ENCODE peak calls at places on chromosomes 5 and 9, in six cellular contexts. H is ACHN, Z is psoas muscle, Q is NCI-H774, E is GM19239, O is foreskin melanocyte. M is an unnamed sample.

GRCh38 chr9:111637421-111637950 is 6.4 kb downstream of the DNAJC25 start:
- DNase-seq in H (no peak), O (no peak), E (no peak), Z (no peak), Q (no peak), M (no peak)

GRCh38 chr5:31537856-31538255 is 5.8 kb downstream of the C5orf22 start:
- DNase-seq in Z (no peak), E (no peak), Q (no peak), H (no peak), O (peak), M (no peak)

GRCh38 chr9:4849364-4849763 is 56.6 kb downstream of the RCL1 start:
- DNase-seq in Q (peak), H (no peak), Z (no peak), E (no peak), O (no peak), M (no peak)

GRCh38 chr5:137599479-137599878 is 100.4 kb upstream of the SPOCK1 start:
- DNase-seq in E (no peak), O (no peak), Z (no peak), H (no peak), Q (no peak), M (no peak)

GRCh38 chr9:136762915-136763648 is 1.2 kb downstream of the LCN15 start:
- DNase-seq in E (no peak), H (no peak), O (no peak), Z (no peak), Q (no peak), M (peak)

GRCh38 chr5:59525957-59526356 is 367.6 kb downstream of the PDE4D start:
- DNase-seq in Q (no peak), H (no peak), Z (no peak), O (no peak), E (no peak), M (no peak)

GRCh38 chr5:175107865-175108264 is 336.1 kb downstream of the DRD1 start:
- DNase-seq in Q (no peak), E (no peak), Z (no peak), O (no peak), H (no peak), M (no peak)

GRCh38 chr5:1647580-1647979 is 123.8 kb upstream of the LPCAT1 start:
- DNase-seq in H (no peak), Q (no peak), O (no peak), Z (no peak), E (no peak), M (peak)

GRCh38 chr5:122311400-122311887 is 593 bp upstream of the SNCAIP start:
- DNase-seq in H (no peak), Z (no peak), Q (no peak), O (no peak), E (no peak), M (no peak)

GRCh38 chr9:72092820-72093219 is 32.4 kb upstream of the C9orf57 start:
- DNase-seq in O (no peak), E (no peak), Q (no peak), H (no peak), Z (no peak), M (no peak)

GRCh38 chr5:159459951-159460538 is 129.8 kb upstream of the IL12B start:
- DNase-seq in Z (no peak), Q (no peak), O (peak), E (no peak), H (no peak), M (no peak)

GRCh38 chr5:92838253-92838652 is 742.8 kb downstream of the NR2F1-AS1 start:
- DNase-seq in H (peak), E (no peak), Z (no peak), O (no peak), Q (no peak), M (no peak)

GRCh38 chr5:30607301-30607700 is 586.2 kb upstream of the CDH6 start:
- DNase-seq in E (no peak), H (no peak), O (no peak), Q (peak), Z (no peak), M (no peak)

GRCh38 chr5:92644271-92644886 is 936.6 kb downstream of the NR2F1-AS1 start:
- DNase-seq in Q (no peak), H (no peak), Z (no peak), O (no peak), E (no peak), M (no peak)

GRCh38 chr5:140590861-140591260 is 26.2 kb downstream of the SLC35A4 start:
- DNase-seq in Z (no peak), H (no peak), O (no peak), Q (no peak), E (no peak), M (no peak)

GRCh38 chr9:37324691-37325490 is 97.6 kb upstream of the GRHPR start:
- DNase-seq in O (no peak), Q (no peak), H (no peak), E (no peak), Z (no peak), M (no peak)

GRCh38 chr5:95988877-95989276 is 27.2 kb upstream of the ELL2 start:
- DNase-seq in H (no peak), Q (no peak), E (no peak), O (no peak), Z (no peak), M (no peak)

GRCh38 chr9:114226289-114227055 is 71.1 kb downstream of the COL27A1 start:
- DNase-seq in Z (no peak), E (no peak), Q (no peak), H (no peak), O (no peak), M (no peak)

GRCh38 chr5:151004499-151004898 is 15.9 kb upstream of the GPX3 start:
- DNase-seq in Q (no peak), Z (no peak), O (no peak), E (no peak), H (no peak), M (no peak)

GRCh38 chr9:129988607-129989361 is 54.2 kb downstream of the FNBP1 start:
- DNase-seq in O (no peak), Z (no peak), E (peak), Q (no peak), H (no peak), M (no peak)

GRCh38 chr5:32001284-32001683 is 172.8 kb downstream of the GOLPH3 start:
- DNase-seq in Q (no peak), H (no peak), O (no peak), E (no peak), Z (no peak), M (no peak)

GRCh38 chr5:8340261-8340660 is 471.3 kb downstream of the MTRR start:
- DNase-seq in Q (no peak), O (no peak), H (no peak), E (no peak), Z (no peak), M (no peak)

GRCh38 chr9:95505072-95505471 is 11.7 kb downstream of the PTCH1 start:
- DNase-seq in Q (no peak), O (no peak), E (no peak), Z (no peak), H (no peak), M (no peak)

GRCh38 chr5:39569857-39570256 is 145.1 kb upstream of the DAB2 start:
- DNase-seq in H (no peak), O (no peak), E (no peak), Q (no peak), Z (no peak), M (no peak)

GRCh38 chr5:129246088-129246487 is 151.5 kb downstream of the ISOC1 start:
- DNase-seq in E (no peak), Z (no peak), H (no peak), Q (no peak), O (no peak), M (no peak)

GRCh38 chr9:76634356-76635054 is 129.7 kb upstream of the PCA3 start:
- DNase-seq in O (no peak), E (no peak), Z (no peak), Q (no peak), H (no peak), M (no peak)

GRCh38 chr5:132104561-132104960 is 31.0 kb downstream of the CSF2 start:
- DNase-seq in H (no peak), E (no peak), Z (no peak), O (no peak), Q (no peak), M (no peak)

M was measured in lower lobe of right lung.